ENCODE peak calls at places on chromosomes 7 and 10, in six cellular contexts. F, O, W, M, A and J are unnamed samples.

GRCh38 chr10:114520453-114520852 is 116.2 kb upstream of the AFAP1L2 start:
- DNase-seq in A (no peak), M (no peak), F (peak), W (peak), O (peak), J (peak)

GRCh38 chr10:63414481-63415260 is 51.1 kb downstream of the JMJD1C start:
- DNase-seq in W (peak), M (no peak), A (no peak), F (peak), O (peak), J (no peak)

GRCh38 chr7:36128448-36129047 is 24.5 kb upstream of the EEPD1 start:
- DNase-seq in F (peak), O (peak), M (no peak), A (no peak), W (peak), J (peak)

GRCh38 chr7:369476-369980 is 79.6 kb downstream of the FOXL3 start:
- DNase-seq in W (no peak), F (no peak), M (no peak), A (no peak), O (no peak), J (no peak)

GRCh38 chr10:89332092-89332633 is 4.4 kb downstream of the IFIT3 start:
- DNase-seq in F (peak), W (no peak), M (peak), O (peak), A (no peak), J (peak)

GRCh38 chr10:45220985-45221384 is 94.4 kb downstream of the OR13A1 start:
- DNase-seq in M (no peak), F (no peak), O (no peak), A (no peak), W (no peak), J (no peak)

GRCh38 chr7:4058158-4058557 is 623.9 kb upstream of the FOXK1 start:
- DNase-seq in F (peak), M (no peak), O (no peak), W (peak), A (no peak), J (no peak)

GRCh38 chr7:41885748-41886147 is 182.9 kb upstream of the INHBA start:
- DNase-seq in F (peak), O (peak), A (no peak), W (no peak), M (no peak), J (no peak)

GRCh38 chr7:147298611-147299043 is 1182.0 kb downstream of the CNTNAP2 start:
- DNase-seq in F (peak), M (no peak), A (no peak), O (no peak), W (peak), J (no peak)

GRCh38 chr7:47786557-47787248 is 161.6 kb downstream of the PKD1L1 start:
- DNase-seq in O (peak), M (no peak), W (peak), F (peak), A (no peak), J (peak)

GRCh38 chr10:125249948-125250347 is 89.6 kb upstream of the CTBP2 start:
- DNase-seq in O (no peak), M (no peak), W (no peak), F (no peak), A (no peak), J (no peak)

GRCh38 chr10:29357962-29358635 is 69.2 kb downstream of the LYZL1 start:
- DNase-seq in W (peak), F (no peak), O (no peak), M (no peak), A (no peak), J (no peak)

GRCh38 chr7:155458317-155459132 is 596 bp downstream of the EN2 start:
- DNase-seq in F (no peak), A (no peak), O (no peak), M (no peak), W (no peak), J (no peak)

GRCh38 chr7:91353923-91354322 is 89.7 kb downstream of the FZD1 start:
- DNase-seq in W (no peak), O (no peak), M (no peak), F (no peak), A (no peak), J (no peak)

GRCh38 chr7:30379131-30379530 is 94.7 kb downstream of the ZNRF2 start:
- DNase-seq in W (no peak), F (no peak), M (no peak), O (no peak), A (no peak), J (no peak)

GRCh38 chr7:138023618-138024333 is 21.9 kb upstream of the CREB3L2 start:
- DNase-seq in O (no peak), W (no peak), M (peak), A (no peak), F (no peak), J (no peak)

GRCh38 chr7:129571201-129571600 is 40.3 kb upstream of the NRF1 start:
- DNase-seq in W (no peak), M (no peak), A (no peak), O (no peak), F (no peak), J (no peak)
- TF ChIP-seq CTCF in W (no peak), M (no peak), A (no peak), O (no peak), F (no peak), J (no peak)

GRCh38 chr10:60414111-60414510 is 24.4 kb upstream of the ANK3 start:
- DNase-seq in W (peak), A (no peak), M (no peak), F (no peak), O (no peak), J (no peak)
- TF ChIP-seq CTCF in W (peak), A (no peak), M (no peak), F (no peak), O (no peak), J (no peak)

DNA sequence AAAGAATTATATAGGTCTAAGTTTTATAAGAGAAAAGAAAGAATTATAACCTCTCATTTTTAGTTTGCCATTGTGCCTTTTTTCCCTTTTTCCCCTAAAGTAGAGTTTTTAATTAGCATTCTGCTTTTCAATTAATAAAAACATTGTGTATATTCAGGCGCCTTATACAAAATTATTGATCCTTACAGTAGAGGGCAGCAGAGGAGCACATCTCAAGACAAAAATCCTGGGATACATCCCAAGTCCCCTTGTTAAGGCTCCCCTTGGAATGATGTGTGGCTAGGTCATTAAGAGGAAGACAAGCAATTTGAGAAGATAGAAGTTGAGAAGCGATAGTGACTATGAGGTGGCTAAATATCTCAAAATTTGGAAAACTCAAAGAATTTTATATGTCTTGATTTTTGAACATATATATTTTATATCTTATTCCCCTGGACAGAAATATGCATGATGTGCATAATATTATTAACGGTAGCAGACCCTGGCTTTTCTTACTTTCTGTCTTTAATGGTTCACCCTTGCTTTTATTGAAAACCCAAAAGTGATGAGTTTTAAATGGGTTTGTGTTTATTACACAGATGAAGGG is 19.1 kb upstream of the TPK1 start:
- DNase-seq in O (peak), M (no peak), F (peak), W (peak), A (no peak), J (no peak)
- TF ChIP-seq CTCF in O (peak), M (peak), F (peak), W (peak), A (peak), J (peak)

GRCh38 chr10:105063796-105064195 is 422.7 kb downstream of the SORCS3 start:
- DNase-seq in M (no peak), A (peak), F (peak), W (peak), O (no peak), J (no peak)
- TF ChIP-seq CTCF in M (peak), A (peak), F (peak), W (peak), O (no peak), J (peak)

GRCh38 chr10:116608683-116609594 is 11.8 kb upstream of the PNLIPRP2 start:
- DNase-seq in W (no peak), O (no peak), F (no peak), A (no peak), M (no peak), J (no peak)
- TF ChIP-seq CTCF in W (no peak), O (no peak), F (no peak), A (no peak), M (no peak), J (no peak)

DNA sequence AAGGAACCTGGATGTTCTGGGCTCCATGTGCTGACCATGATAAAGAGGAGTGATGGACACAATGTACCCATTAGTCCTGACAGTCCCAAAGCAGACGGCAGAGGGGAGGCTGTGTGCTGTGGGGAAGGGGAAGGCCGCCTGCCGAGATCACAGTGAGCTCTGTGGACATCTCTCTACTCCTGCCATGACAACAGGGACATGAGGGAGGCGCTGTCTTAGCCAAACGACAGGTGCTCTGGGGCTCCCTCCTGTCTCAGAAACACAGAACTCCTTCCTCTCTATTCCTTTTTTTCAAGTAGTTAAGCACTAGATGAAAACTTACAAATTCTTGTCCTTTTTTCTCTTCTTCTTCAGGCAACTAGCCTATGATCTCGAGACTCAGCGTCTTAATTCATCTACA is 113.1 kb downstream of the RNF32 start:
- DNase-seq in W (no peak), O (no peak), F (no peak), A (no peak), M (no peak), J (no peak)
- TF ChIP-seq CTCF in W (no peak), O (no peak), F (no peak), A (peak), M (no peak), J (no peak)

GRCh38 chr7:85021090-85021704 is 165.7 kb downstream of the SEMA3D start:
- DNase-seq in O (peak), A (no peak), M (no peak), F (peak), W (peak), J (no peak)
- TF ChIP-seq CTCF in O (peak), A (peak), M (peak), F (peak), W (peak), J (peak)

DNA sequence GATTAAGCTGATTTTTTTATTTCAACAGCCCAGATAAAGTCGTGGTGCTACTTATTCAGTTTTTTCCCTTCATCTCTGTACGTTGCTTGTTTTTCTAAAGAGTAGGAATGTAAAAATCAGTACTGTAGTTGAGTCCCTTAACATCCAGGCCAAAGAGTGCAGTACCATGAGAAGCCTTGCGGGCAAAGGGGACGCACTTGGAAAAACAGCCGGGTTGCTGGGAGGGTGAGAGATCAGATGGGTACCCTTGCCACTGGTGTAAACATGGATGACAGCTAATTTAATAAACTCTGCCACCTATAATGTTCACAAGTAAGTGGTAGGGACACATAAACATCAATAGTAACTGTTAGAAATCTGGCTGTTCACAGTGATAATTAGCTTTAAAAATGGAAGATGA is 175.9 kb downstream of the POU6F2 start:
- DNase-seq in O (no peak), A (no peak), F (no peak), W (no peak), M (no peak), J (no peak)
- TF ChIP-seq CTCF in O (no peak), A (no peak), F (no peak), W (no peak), M (no peak), J (no peak)

DNA sequence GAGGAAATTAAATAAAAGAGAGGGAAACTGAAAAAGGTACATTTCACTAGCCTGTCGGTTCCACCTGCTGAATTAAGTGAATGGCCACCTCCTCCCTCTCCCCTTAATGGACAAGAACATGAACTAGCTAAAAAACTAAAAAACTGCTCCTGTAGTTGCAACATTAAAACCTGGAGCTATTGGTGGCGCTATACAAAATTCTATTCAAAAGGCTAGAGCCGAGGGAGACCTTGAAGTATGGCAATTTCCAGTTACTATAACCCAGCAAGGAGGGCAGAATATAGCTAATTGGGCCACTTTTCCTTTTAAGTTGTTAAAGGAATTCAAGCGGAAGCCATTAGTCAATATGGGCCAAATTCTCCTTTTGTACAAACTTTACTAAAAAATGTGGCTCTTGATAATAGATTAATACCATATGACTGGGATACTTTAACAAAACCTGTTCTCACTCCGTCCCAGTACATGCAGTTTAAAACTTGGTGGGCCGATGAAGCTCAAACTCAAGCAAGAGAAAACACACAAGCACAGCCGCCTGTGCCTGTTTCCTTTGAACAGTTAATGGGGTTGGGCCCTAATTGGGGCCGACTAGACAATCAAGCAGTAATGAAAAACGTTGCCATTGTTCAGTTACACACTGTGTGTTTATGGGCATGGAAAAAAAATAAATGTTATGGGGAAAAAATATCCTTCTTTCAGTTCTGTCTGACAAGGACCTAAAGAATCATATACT is 6.5 kb upstream of the CHST3 start:
- DNase-seq in M (no peak), O (no peak), W (no peak), F (no peak), A (no peak), J (no peak)
- TF ChIP-seq CTCF in M (peak), O (peak), W (peak), F (peak), A (peak), J (peak)